ENCODE peak calls at places on chromosomes 13 and 19, in six cellular contexts. One of them, this sample, is unnamed.

GRCh38 chr19:19372656-19373416 is 32.6 kb upstream of the GATAD2A start:
- DNase-seq in endothelial cell: peak
- DNase-seq in skeletal muscle cell: no peak
- DNase-seq in activated T-helper 1 cell treated with anti-CD3 and anti-CD28 coated beads, Interleukin-2, amount 50 U/mL, for 16 hours: no peak
- DNase-seq in head of caudate nucleus: no peak
- DNase-seq in ACHN: no peak
- DNase-seq in this sample: peak

GRCh38 chr19:33630880-33631627 is 9.3 kb downstream of the CHST8 start:
- DNase-seq in endothelial cell: no peak
- DNase-seq in skeletal muscle cell: no peak
- DNase-seq in activated T-helper 1 cell treated with anti-CD3 and anti-CD28 coated beads, Interleukin-2, amount 50 U/mL, for 16 hours: no peak
- DNase-seq in head of caudate nucleus: no peak
- DNase-seq in ACHN: no peak
- DNase-seq in this sample: no peak

GRCh38 chr19:34173145-34173956 is 1.0 kb downstream of the LSM14A start:
- DNase-seq in endothelial cell: peak
- DNase-seq in skeletal muscle cell: no peak
- DNase-seq in activated T-helper 1 cell treated with anti-CD3 and anti-CD28 coated beads, Interleukin-2, amount 50 U/mL, for 16 hours: no peak
- DNase-seq in head of caudate nucleus: no peak
- DNase-seq in ACHN: peak
- DNase-seq in this sample: peak

GRCh38 chr19:19624032-19624570 is 3.9 kb downstream of the LPAR2 start:
- DNase-seq in endothelial cell: no peak
- DNase-seq in skeletal muscle cell: no peak
- DNase-seq in activated T-helper 1 cell treated with anti-CD3 and anti-CD28 coated beads, Interleukin-2, amount 50 U/mL, for 16 hours: no peak
- DNase-seq in head of caudate nucleus: no peak
- DNase-seq in ACHN: no peak
- DNase-seq in this sample: no peak

GRCh38 chr19:15300533-15301194 is 31.7 kb downstream of the BRD4 start:
- DNase-seq in endothelial cell: no peak
- DNase-seq in skeletal muscle cell: no peak
- DNase-seq in activated T-helper 1 cell treated with anti-CD3 and anti-CD28 coated beads, Interleukin-2, amount 50 U/mL, for 16 hours: no peak
- DNase-seq in head of caudate nucleus: no peak
- DNase-seq in ACHN: no peak
- DNase-seq in this sample: no peak

GRCh38 chr13:93345061-93345460 is 118.5 kb downstream of the GPC6 start:
- DNase-seq in endothelial cell: no peak
- DNase-seq in skeletal muscle cell: no peak
- DNase-seq in activated T-helper 1 cell treated with anti-CD3 and anti-CD28 coated beads, Interleukin-2, amount 50 U/mL, for 16 hours: no peak
- DNase-seq in head of caudate nucleus: no peak
- DNase-seq in ACHN: no peak
- DNase-seq in this sample: no peak

GRCh38 chr19:18951721-18952281 is 10.8 kb upstream of the HOMER3 start:
- DNase-seq in endothelial cell: no peak
- DNase-seq in skeletal muscle cell: no peak
- DNase-seq in activated T-helper 1 cell treated with anti-CD3 and anti-CD28 coated beads, Interleukin-2, amount 50 U/mL, for 16 hours: no peak
- DNase-seq in head of caudate nucleus: no peak
- DNase-seq in ACHN: no peak
- DNase-seq in this sample: no peak

GRCh38 chr13:34803756-34804155 is 138.3 kb upstream of the NBEA start:
- DNase-seq in endothelial cell: no peak
- DNase-seq in skeletal muscle cell: no peak
- DNase-seq in activated T-helper 1 cell treated with anti-CD3 and anti-CD28 coated beads, Interleukin-2, amount 50 U/mL, for 16 hours: no peak
- DNase-seq in head of caudate nucleus: no peak
- DNase-seq in ACHN: no peak
- DNase-seq in this sample: no peak

GRCh38 chr13:92158335-92158734 is 759.9 kb downstream of the GPC5 start:
- DNase-seq in endothelial cell: no peak
- DNase-seq in skeletal muscle cell: peak
- DNase-seq in activated T-helper 1 cell treated with anti-CD3 and anti-CD28 coated beads, Interleukin-2, amount 50 U/mL, for 16 hours: no peak
- DNase-seq in head of caudate nucleus: peak
- DNase-seq in ACHN: peak
- DNase-seq in this sample: peak

GRCh38 chr19:48630289-48631036 is 6.7 kb downstream of the DBP start:
- DNase-seq in endothelial cell: peak
- DNase-seq in skeletal muscle cell: no peak
- DNase-seq in activated T-helper 1 cell treated with anti-CD3 and anti-CD28 coated beads, Interleukin-2, amount 50 U/mL, for 16 hours: no peak
- DNase-seq in head of caudate nucleus: no peak
- DNase-seq in ACHN: no peak
- DNase-seq in this sample: no peak

GRCh38 chr19:12840091-12841079 is 2.1 kb downstream of the MAST1 start:
- DNase-seq in endothelial cell: peak
- DNase-seq in skeletal muscle cell: no peak
- DNase-seq in activated T-helper 1 cell treated with anti-CD3 and anti-CD28 coated beads, Interleukin-2, amount 50 U/mL, for 16 hours: no peak
- DNase-seq in head of caudate nucleus: peak
- DNase-seq in ACHN: peak
- DNase-seq in this sample: no peak

GRCh38 chr13:36885901-36886300 is 34.1 kb downstream of the SMAD9 start:
- DNase-seq in endothelial cell: no peak
- DNase-seq in skeletal muscle cell: no peak
- DNase-seq in activated T-helper 1 cell treated with anti-CD3 and anti-CD28 coated beads, Interleukin-2, amount 50 U/mL, for 16 hours: no peak
- DNase-seq in head of caudate nucleus: no peak
- DNase-seq in ACHN: no peak
- DNase-seq in this sample: no peak

GRCh38 chr13:77176350-77176749 is 149.4 kb upstream of the FBXL3 start:
- DNase-seq in endothelial cell: no peak
- DNase-seq in skeletal muscle cell: peak
- DNase-seq in activated T-helper 1 cell treated with anti-CD3 and anti-CD28 coated beads, Interleukin-2, amount 50 U/mL, for 16 hours: no peak
- DNase-seq in head of caudate nucleus: no peak
- DNase-seq in ACHN: no peak
- DNase-seq in this sample: peak

GRCh38 chr19:51473009-51473707 is 5.2 kb upstream of the CEACAM18 start:
- DNase-seq in endothelial cell: peak
- DNase-seq in skeletal muscle cell: peak
- DNase-seq in activated T-helper 1 cell treated with anti-CD3 and anti-CD28 coated beads, Interleukin-2, amount 50 U/mL, for 16 hours: peak
- DNase-seq in head of caudate nucleus: peak
- DNase-seq in ACHN: peak
- DNase-seq in this sample: peak